ENCODE peak calls at places on chromosomes 6 and 20, in six cellular contexts. E, M, G, F, W and O are unnamed samples. For H3K4me1, the result is how much of the 10 kb centered on the place peaks cover.

GRCh38 chr6:10416863-10417641 is 2.2 kb upstream of the TFAP2A start:
- DNase-seq in E (no peak), M (no peak), G (no peak), F (no peak), W (no peak), O (no peak)

GRCh38 chr20:9794831-9795230 is 44.0 kb downstream of the PAK5 start:
- DNase-seq in E (no peak), M (no peak), G (no peak), F (no peak), W (no peak), O (no peak)

GRCh38 chr6:74409447-74409846 is 713.4 kb downstream of the CD109 start:
- DNase-seq in E (no peak), M (peak), G (no peak), F (peak), W (no peak), O (no peak)

GRCh38 chr6:21201673-21202430 is 391.7 kb upstream of the SOX4 start:
- DNase-seq in E (no peak), M (peak), G (no peak), F (no peak), W (no peak), O (no peak)

GRCh38 chr6:4961322-4962168 is 42.3 kb downstream of the RPP40 start:
- DNase-seq in E (no peak), M (peak), G (no peak), F (peak), W (no peak), O (no peak)

GRCh38 chr6:107894821-107895396 is 63.1 kb downstream of the SEC63 start:
- DNase-seq in E (no peak), M (peak), G (peak), F (peak), W (no peak), O (no peak)

GRCh38 chr20:48697845-48698491 is 129.8 kb downstream of the PREX1 start:
- DNase-seq in E (peak), M (peak), G (no peak), F (peak), W (peak), O (peak)

GRCh38 chr20:10059006-10059405 is 24.2 kb downstream of the ANKEF1 start:
- DNase-seq in E (no peak), M (no peak), G (no peak), F (no peak), W (no peak), O (no peak)

GRCh38 chr20:32062776-32063170 is 10.7 kb downstream of the HCK start:
- DNase-seq in E (no peak), M (no peak), G (no peak), F (no peak), W (no peak), O (no peak)

GRCh38 chr6:25670208-25670607 is 18.2 kb downstream of the SCGN start:
- DNase-seq in E (no peak), M (no peak), G (no peak), F (no peak), W (no peak), O (no peak)

GRCh38 chr6:18053071-18053475 is 65.6 kb upstream of the KIF13A start:
- DNase-seq in E (no peak), M (no peak), G (no peak), F (peak), W (no peak), O (no peak)

GRCh38 chr6:33936911-33937310 is 133.1 kb upstream of the MLN start:
- DNase-seq in E (no peak), M (no peak), G (no peak), F (no peak), W (no peak), O (no peak)

GRCh38 chr6:104936766-104937535 is 20.0 kb upstream of the LIN28B start:
- DNase-seq in E (no peak), M (no peak), G (no peak), F (no peak), W (no peak), O (no peak)

GRCh38 chr6:4322134-4322845 is 186.9 kb upstream of the ECI2 start:
- DNase-seq in E (no peak), M (no peak), G (no peak), F (no peak), W (no peak), O (no peak)

GRCh38 chr6:26470643-26471042 is 12.9 kb downstream of the BTN2A1 start:
- DNase-seq in E (no peak), M (no peak), G (no peak), F (no peak), W (no peak), O (no peak)

GRCh38 chr20:34112600-34113061 is 588 bp upstream of the EIF2S2 start:
- DNase-seq in E (no peak), M (no peak), G (no peak), F (peak), W (peak), O (peak)

GRCh38 chr20:50824137-50824536 is 29.3 kb downstream of the BCAS4 start:
- DNase-seq in E (no peak), M (peak), G (no peak), F (peak), W (peak), O (peak)

GRCh38 chr20:25867776-25868649 is 171.4 kb upstream of the ZNF337 start:
- DNase-seq in E (peak), M (no peak), G (no peak), F (peak), W (peak), O (peak)

GRCh38 chr6:163946437-163946836 is 531.9 kb downstream of the QKI start:
- DNase-seq in E (no peak), M (no peak), G (no peak), F (no peak), W (no peak), O (no peak)
- H3K27ac ChIP-seq in E (no peak), M (no peak), G (no peak), F (no peak), W (no peak), O (no peak)

GRCh38 chr6:41935190-41935569 is 6.4 kb downstream of the CCND3 start:
- DNase-seq in E (no peak), M (no peak), G (no peak), F (no peak), W (no peak), O (no peak)
- H3K4me1 ChIP-seq in E (half or more), M (under half), G (half or more), F (under half), W (under half), O (under half)

GRCh38 chr6:139982652-139983051 is 608.2 kb upstream of the CITED2 start:
- DNase-seq in E (no peak), M (peak), G (no peak), F (peak), W (no peak), O (no peak)
- H3K27ac ChIP-seq in E (no peak), M (peak), G (no peak), F (peak), W (no peak), O (peak)

DNA sequence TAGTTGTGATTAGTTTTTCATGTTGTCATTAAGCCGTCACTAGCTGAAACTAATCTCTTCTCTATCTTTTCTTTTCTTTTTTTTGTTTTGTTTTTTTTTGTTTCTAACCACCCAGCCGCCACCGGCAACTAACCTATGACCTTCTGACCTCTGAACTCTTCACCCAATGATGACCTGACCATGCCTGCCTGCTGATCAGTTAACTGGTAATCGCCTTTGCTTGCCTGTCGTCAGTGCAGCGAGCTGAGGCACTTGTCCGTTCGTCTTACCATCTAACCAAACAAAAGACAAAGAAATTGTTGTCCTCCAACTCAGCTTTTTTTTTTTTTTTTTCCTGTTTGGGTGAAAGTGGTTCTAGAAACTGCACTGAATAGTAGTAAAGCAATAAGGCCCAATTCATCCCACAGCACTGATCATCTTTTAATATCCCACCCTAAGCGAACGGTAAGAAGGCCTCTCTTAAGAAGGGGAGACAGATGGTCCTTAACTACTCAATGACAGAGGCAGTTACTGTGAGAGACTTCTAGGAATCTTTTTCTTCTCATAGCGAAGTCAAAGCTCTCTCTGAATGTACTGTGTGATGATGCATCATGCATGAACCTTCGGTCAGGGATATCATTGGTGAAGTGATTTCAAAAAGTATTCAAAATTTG is 156.2 kb downstream of the QKI start:
- DNase-seq in E (no peak), M (no peak), G (no peak), F (no peak), W (no peak), O (no peak)
- H3K4me1 ChIP-seq in E (under half), M (under half), G (under half), F (under half), W (under half), O (under half)

DNA sequence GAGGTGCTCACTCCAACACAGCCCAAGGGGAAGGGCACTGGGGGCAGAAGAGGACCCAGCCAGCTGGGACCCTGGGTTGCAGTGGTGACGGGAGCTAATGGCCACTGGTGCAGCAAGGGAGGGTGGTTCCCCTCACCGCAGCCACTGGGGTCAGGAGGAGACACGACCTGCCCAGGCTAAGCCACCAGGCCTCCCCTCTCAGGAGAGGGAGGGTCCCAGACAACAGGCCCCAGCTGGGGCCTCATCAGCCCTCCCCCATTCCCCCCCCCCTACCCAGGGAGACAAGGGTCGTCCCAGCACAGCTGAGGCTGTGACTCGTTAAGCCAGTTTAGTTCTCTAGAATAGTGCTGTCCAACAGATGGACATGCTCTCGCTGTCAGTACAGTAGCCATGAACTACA is 17.3 kb upstream of the MATN4 start:
- DNase-seq in E (no peak), M (no peak), G (no peak), F (no peak), W (no peak), O (no peak)
- H3K27ac ChIP-seq in E (no peak), M (no peak), G (no peak), F (no peak), W (no peak), O (no peak)

DNA sequence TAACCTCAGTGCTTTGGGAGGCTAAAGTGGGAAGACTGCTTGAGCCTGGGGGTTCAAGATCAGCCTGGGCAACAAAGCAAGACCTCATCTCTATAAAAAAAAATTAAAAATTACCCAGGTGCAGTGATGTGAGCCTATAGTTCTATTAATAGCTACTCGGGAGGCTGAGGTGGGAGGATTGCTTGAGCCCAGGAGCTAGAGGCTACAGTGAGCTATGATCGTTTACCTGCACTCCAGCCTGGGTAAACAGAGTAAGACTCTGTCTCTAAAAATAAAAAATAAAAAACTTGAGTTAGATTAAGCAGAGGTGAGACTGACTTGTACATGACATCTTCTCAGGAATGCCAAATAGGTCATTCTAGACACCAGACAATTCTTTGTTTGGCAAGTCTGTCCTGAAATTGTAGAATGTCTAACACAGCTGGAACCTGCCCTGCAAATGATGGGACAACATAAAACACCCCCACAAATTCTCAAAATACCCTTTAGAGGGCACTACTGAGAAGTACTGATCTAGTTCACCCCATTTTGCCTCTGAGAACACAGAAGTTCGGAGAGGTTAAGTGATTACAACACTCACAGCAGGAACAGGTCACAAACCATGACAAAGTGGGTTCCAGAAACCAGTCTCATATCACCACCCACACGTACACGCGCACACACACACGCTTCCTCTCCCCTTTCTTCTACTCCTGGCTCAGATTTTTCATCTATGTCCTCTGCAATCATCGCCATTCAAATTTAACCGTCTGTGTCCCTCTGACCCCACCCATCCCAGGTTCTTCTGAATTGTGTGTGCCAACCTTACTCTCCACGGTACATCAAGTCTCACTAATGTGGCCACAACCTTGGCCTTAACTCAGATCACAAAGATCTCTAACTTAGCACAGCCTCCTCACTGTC is 38.3 kb downstream of the ARHGAP18 start:
- DNase-seq in E (peak), M (no peak), G (peak), F (no peak), W (no peak), O (peak)
- H3K4me1 ChIP-seq in E (under half), M (under half), G (under half), F (under half), W (under half), O (under half)

DNA sequence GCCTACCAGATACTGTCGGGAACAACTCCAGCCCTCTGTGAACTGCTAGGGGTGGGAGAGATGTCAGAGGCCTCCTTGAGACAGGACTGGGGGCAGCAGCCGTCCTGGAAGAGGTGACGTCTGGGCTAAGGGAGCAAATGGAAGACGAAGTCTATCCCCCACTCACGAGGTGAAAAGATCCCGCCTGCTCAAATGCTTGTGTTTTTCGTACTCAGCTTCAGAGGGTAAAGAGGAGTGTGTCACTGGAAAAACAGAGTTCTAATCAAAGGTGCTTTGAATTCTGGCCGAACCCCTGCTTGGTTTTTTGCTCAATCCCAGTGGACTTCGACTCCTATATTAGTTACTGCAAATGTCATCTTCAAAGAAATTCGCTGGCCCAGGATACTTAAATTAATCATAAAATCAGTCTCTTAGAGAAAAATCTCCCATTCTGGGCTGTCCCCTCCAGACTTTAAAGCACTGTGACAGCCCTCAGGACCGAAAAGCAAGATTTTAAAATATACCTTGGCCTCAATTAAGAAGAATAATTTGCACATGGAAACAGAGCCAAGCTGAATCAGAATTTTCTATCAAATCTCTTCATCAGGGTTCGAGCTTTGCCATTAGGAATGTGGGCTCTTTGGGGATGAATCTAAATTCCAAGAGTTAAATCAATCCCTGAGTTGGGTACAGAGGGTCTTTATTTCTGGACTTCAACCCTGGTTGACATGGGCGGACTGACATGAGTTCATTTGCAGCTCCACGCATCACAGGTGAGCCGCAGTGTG is 61.8 kb upstream of the AFDN start:
- DNase-seq in E (no peak), M (no peak), G (no peak), F (no peak), W (no peak), O (no peak)
- H3K27ac ChIP-seq in E (no peak), M (no peak), G (no peak), F (no peak), W (no peak), O (no peak)

DNA sequence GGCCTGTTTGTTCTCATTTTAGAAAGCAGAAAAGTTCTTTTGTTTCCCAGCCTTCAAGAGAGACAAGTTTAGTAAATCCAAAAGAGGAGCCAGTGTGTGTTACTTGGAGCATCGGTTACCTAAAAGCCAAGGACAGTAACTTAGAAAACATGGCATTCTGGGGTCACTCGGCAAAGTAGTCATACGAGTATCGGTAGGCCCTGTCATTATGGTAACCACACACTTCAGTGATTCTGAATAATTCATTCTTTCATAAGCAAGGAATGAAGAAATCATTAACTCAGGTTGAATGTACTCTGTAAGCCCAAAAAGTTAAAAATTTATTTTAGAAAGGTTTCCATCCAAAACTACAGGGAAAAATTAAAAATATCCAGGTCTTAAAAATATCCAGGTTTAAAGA is 34.0 kb downstream of the CNKSR3 start:
- DNase-seq in E (no peak), M (no peak), G (no peak), F (no peak), W (no peak), O (no peak)
- H3K4me1 ChIP-seq in E (under half), M (under half), G (under half), F (under half), W (under half), O (under half)